ENCODE peak calls at places on chromosome 6, in eight cellular contexts. V, W, T, H, Y, G, C and F are unnamed samples. For H3K27me3, the result is how much of the 10 kb centered on the place peaks cover.

GRCh38 chr6:142756215-142756630 is 188.8 kb downstream of the HIVEP2 start:
- DNase-seq in V (no peak), W (no peak), T (peak), H (no peak), Y (peak), G (no peak), C (peak), F (no peak)

GRCh38 chr6:84019812-84020211 is 13.8 kb upstream of the MRAP2 start:
- DNase-seq in V (no peak), W (no peak), T (no peak), H (no peak), Y (no peak), G (no peak), C (no peak), F (no peak)

GRCh38 chr6:54076159-54076789 is 35.0 kb upstream of the MLIP start:
- DNase-seq in V (no peak), W (no peak), T (no peak), H (no peak), Y (no peak), G (no peak), C (no peak), F (no peak)

GRCh38 chr6:43965628-43966373 is 161.5 kb downstream of the MRPL14 start:
- DNase-seq in V (peak), W (no peak), T (no peak), H (no peak), Y (no peak), G (no peak), C (no peak), F (no peak)

GRCh38 chr6:165117121-165117520 is 192.3 kb downstream of the C6orf118 start:
- DNase-seq in V (no peak), W (no peak), T (peak), H (no peak), Y (no peak), G (no peak), C (no peak), F (no peak)

GRCh38 chr6:14754636-14755513 is 491.0 kb upstream of the JARID2 start:
- DNase-seq in V (no peak), W (no peak), T (no peak), H (no peak), Y (no peak), G (peak), C (no peak), F (peak)

GRCh38 chr6:11230158-11231107 is 2.0 kb downstream of the NEDD9 start:
- DNase-seq in V (no peak), W (no peak), T (peak), H (no peak), Y (no peak), G (no peak), C (no peak), F (no peak)

GRCh38 chr6:142558785-142559184 is 257.0 kb downstream of the ADGRG6 start:
- DNase-seq in V (no peak), W (no peak), T (no peak), H (no peak), Y (no peak), G (no peak), C (no peak), F (no peak)

GRCh38 chr6:151352410-151353399 is 38.7 kb downstream of the ZBTB2 start:
- DNase-seq in V (no peak), W (no peak), T (no peak), H (no peak), Y (no peak), G (no peak), C (no peak), F (no peak)

GRCh38 chr6:45105170-45105820 is 222.8 kb upstream of the RUNX2 start:
- DNase-seq in V (no peak), W (no peak), T (peak), H (no peak), Y (no peak), G (no peak), C (no peak), F (no peak)

GRCh38 chr6:148500402-148500801 is 157.8 kb downstream of the SASH1 start:
- DNase-seq in V (no peak), W (no peak), T (no peak), H (no peak), Y (no peak), G (no peak), C (no peak), F (no peak)

GRCh38 chr6:347951-348859 is 43.3 kb upstream of the IRF4 start:
- DNase-seq in V (no peak), W (no peak), T (no peak), H (peak), Y (no peak), G (no peak), C (peak), F (no peak)

GRCh38 chr6:152026291-152026690 is 218.8 kb downstream of the ESR1 start:
- DNase-seq in V (no peak), W (no peak), T (no peak), H (no peak), Y (no peak), G (no peak), C (no peak), F (no peak)

GRCh38 chr6:11878735-11879134 is 100.1 kb upstream of the ADTRP start:
- DNase-seq in V (no peak), W (no peak), T (no peak), H (no peak), Y (no peak), G (no peak), C (no peak), F (no peak)

GRCh38 chr6:27250955-27251671 is 3.6 kb downstream of the PRSS16 start:
- DNase-seq in V (peak), W (peak), T (peak), H (peak), Y (peak), G (no peak), C (peak), F (peak)

GRCh38 chr6:127811939-127812338 is 88.9 kb downstream of the THEMIS start:
- DNase-seq in V (no peak), W (no peak), T (no peak), H (no peak), Y (no peak), G (no peak), C (no peak), F (no peak)

GRCh38 chr6:25882066-25882496 is 8.0 kb upstream of the SLC17A3 start:
- DNase-seq in V (no peak), W (no peak), T (no peak), H (no peak), Y (peak), G (no peak), C (peak), F (peak)

DNA sequence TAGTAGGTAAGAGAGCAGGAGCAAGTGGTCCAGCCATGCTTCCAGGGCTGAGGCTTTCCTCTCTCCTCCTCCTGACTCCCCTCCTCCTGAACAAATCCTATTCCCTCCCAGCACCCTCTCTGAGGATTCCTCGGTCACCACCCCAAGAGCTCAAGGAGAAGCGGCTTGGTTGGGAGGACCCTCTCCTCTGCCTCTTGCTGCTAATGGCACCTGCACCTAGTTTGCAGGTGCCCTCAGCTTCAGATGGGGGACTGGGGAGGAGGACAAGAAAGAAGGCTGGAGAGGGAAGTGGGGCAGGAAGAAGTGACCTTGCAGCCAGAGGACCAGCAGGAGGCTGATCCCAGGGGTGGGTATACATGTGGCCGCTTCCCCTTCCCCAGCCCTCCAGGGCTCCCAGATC is 17.5 kb downstream of the NCR2 start:
- DNase-seq in V (peak), W (no peak), T (no peak), H (no peak), Y (no peak), G (no peak), C (no peak), F (no peak)
- H3K27me3 ChIP-seq in V (under half), W (under half), T (under half), H (under half), Y (under half), G (under half), C (under half), F (under half)

GRCh38 chr6:167470836-167471547 is 146.1 kb downstream of the TTLL2 start:
- DNase-seq in V (no peak), W (no peak), T (no peak), H (no peak), Y (no peak), G (no peak), C (no peak), F (no peak)
- H3K27me3 ChIP-seq in V (under half), W (under half), T (under half), H (under half), Y (under half), G (under half), C (under half), F (under half)

DNA sequence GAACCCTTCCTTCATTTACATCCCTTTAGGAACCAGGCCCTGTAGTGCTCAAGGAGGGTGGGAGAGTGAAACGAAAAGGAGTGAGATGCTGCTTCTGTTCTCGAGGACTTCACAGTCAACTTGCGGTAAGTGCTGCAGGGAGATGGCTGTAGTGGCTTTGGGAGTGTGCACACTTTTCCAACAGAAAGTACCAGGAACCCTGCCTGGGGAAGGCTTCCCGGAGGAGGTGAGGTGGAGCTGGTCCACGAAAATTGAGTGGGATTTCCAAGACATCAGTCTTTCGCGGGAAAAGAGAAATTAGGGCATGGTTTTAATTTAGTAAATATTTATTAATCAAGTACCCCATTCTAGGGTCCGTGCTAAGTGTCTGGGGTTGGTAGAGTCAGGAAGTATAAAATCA is 12.7 kb downstream of the TRIM31 start:
- DNase-seq in V (no peak), W (no peak), T (no peak), H (no peak), Y (no peak), G (no peak), C (no peak), F (no peak)
- H3K27me3 ChIP-seq in V (under half), W (under half), T (under half), H (under half), Y (half or more), G (half or more), C (under half), F (under half)

DNA sequence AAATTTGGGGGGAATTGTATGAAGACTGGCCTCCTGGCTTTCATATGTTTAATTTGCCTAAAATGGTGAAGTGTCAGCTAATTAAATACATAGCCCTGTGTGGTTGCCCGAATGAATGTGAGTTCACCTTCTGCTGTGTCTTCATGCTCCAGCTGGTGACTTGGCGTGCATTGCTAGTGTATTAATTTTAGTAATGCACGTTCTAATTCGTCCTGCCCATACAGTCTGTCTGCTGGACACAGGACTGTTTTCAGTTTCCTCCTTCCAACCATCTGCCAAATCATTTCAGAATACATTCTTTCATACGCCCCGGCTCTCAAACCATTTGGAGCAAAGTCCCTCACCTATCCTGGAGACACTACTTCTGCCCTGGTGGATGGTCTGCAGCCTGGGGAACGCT is 60.3 kb downstream of the FNDC1 start:
- DNase-seq in V (no peak), W (no peak), T (no peak), H (no peak), Y (no peak), G (no peak), C (no peak), F (no peak)
- H3K27me3 ChIP-seq in V (under half), W (under half), T (under half), H (under half), Y (under half), G (under half), C (under half), F (under half)

GRCh38 chr6:145532361-145532760 is 203.0 kb downstream of the EPM2A start:
- DNase-seq in V (no peak), W (no peak), T (no peak), H (no peak), Y (peak), G (no peak), C (no peak), F (no peak)
- H3K27me3 ChIP-seq in V (under half), W (under half), T (under half), H (under half), Y (half or more), G (under half), C (under half), F (under half)